ENCODE peak calls at places on chromosomes 1 and 21, in ten cellular contexts. One of them, this sample, is unnamed.

GRCh38 chr1:228646717-228647522 is 88.4 kb upstream of the RHOU start:
- DNase-seq in stimulated activated CD8-positive, alpha-beta memory T cell treated with anti-CD3 and anti-CD28 coated beads, Interleukin-4, amount 100 ng/mL, for 1 hour: no peak
- DNase-seq in nucleus accumbens: peak
- DNase-seq in A549: peak
- DNase-seq in lower lobe of right lung: peak
- DNase-seq in Caco-2: peak
- DNase-seq in T-helper 1 cell: peak
- DNase-seq in upper lobe of right lung: no peak
- DNase-seq in stimulated activated CD4-positive, alpha-beta T cell treated with anti-CD3 and anti-CD28 coated beads, Interleukin-1b, Interleukin-23, amount 100 ng/mL, for 24 hours: no peak
- DNase-seq in A172: no peak
- DNase-seq in this sample: peak

GRCh38 chr1:148388260-148389026 is 94.7 kb downstream of the PPIAL4G start:
- DNase-seq in nucleus accumbens: peak
- DNase-seq in stimulated activated CD8-positive, alpha-beta memory T cell treated with anti-CD3 and anti-CD28 coated beads, Interleukin-4, amount 100 ng/mL, for 1 hour: peak
- DNase-seq in T-helper 1 cell: peak
- DNase-seq in A172: peak
- DNase-seq in lower lobe of right lung: peak
- DNase-seq in upper lobe of right lung: peak
- DNase-seq in A549: peak
- DNase-seq in stimulated activated CD4-positive, alpha-beta T cell treated with anti-CD3 and anti-CD28 coated beads, Interleukin-1b, Interleukin-23, amount 100 ng/mL, for 24 hours: peak
- DNase-seq in Caco-2: peak
- DNase-seq in this sample: peak

GRCh38 chr21:31977816-31978215 is 105.0 kb downstream of the HUNK start:
- DNase-seq in stimulated activated CD8-positive, alpha-beta memory T cell treated with anti-CD3 and anti-CD28 coated beads, Interleukin-4, amount 100 ng/mL, for 1 hour: no peak
- DNase-seq in nucleus accumbens: no peak
- DNase-seq in T-helper 1 cell: no peak
- DNase-seq in A549: no peak
- DNase-seq in lower lobe of right lung: no peak
- DNase-seq in A172: no peak
- DNase-seq in upper lobe of right lung: no peak
- DNase-seq in Caco-2: no peak
- DNase-seq in stimulated activated CD4-positive, alpha-beta T cell treated with anti-CD3 and anti-CD28 coated beads, Interleukin-1b, Interleukin-23, amount 100 ng/mL, for 24 hours: no peak
- DNase-seq in this sample: no peak

GRCh38 chr1:45473302-45473701 is 17.7 kb downstream of the TESK2 start:
- DNase-seq in stimulated activated CD8-positive, alpha-beta memory T cell treated with anti-CD3 and anti-CD28 coated beads, Interleukin-4, amount 100 ng/mL, for 1 hour: no peak
- DNase-seq in Caco-2: no peak
- DNase-seq in lower lobe of right lung: no peak
- DNase-seq in T-helper 1 cell: no peak
- DNase-seq in stimulated activated CD4-positive, alpha-beta T cell treated with anti-CD3 and anti-CD28 coated beads, Interleukin-1b, Interleukin-23, amount 100 ng/mL, for 24 hours: no peak
- DNase-seq in A172: no peak
- DNase-seq in nucleus accumbens: no peak
- DNase-seq in upper lobe of right lung: no peak
- DNase-seq in A549: no peak
- DNase-seq in this sample: no peak

GRCh38 chr1:173862769-173863223 is 5.0 kb downstream of the GAS5 start:
- DNase-seq in upper lobe of right lung: no peak
- DNase-seq in stimulated activated CD8-positive, alpha-beta memory T cell treated with anti-CD3 and anti-CD28 coated beads, Interleukin-4, amount 100 ng/mL, for 1 hour: no peak
- DNase-seq in nucleus accumbens: no peak
- DNase-seq in lower lobe of right lung: no peak
- DNase-seq in Caco-2: no peak
- DNase-seq in T-helper 1 cell: no peak
- DNase-seq in A172: no peak
- DNase-seq in A549: no peak
- DNase-seq in stimulated activated CD4-positive, alpha-beta T cell treated with anti-CD3 and anti-CD28 coated beads, Interleukin-1b, Interleukin-23, amount 100 ng/mL, for 24 hours: no peak
- DNase-seq in this sample: no peak

GRCh38 chr1:244210884-244211558 is 159.9 kb downstream of the ZBTB18 start:
- DNase-seq in lower lobe of right lung: no peak
- DNase-seq in T-helper 1 cell: no peak
- DNase-seq in nucleus accumbens: no peak
- DNase-seq in Caco-2: peak
- DNase-seq in stimulated activated CD8-positive, alpha-beta memory T cell treated with anti-CD3 and anti-CD28 coated beads, Interleukin-4, amount 100 ng/mL, for 1 hour: no peak
- DNase-seq in stimulated activated CD4-positive, alpha-beta T cell treated with anti-CD3 and anti-CD28 coated beads, Interleukin-1b, Interleukin-23, amount 100 ng/mL, for 24 hours: no peak
- DNase-seq in A172: peak
- DNase-seq in A549: no peak
- DNase-seq in upper lobe of right lung: no peak
- DNase-seq in this sample: no peak

GRCh38 chr1:37995773-37996379 is 6.1 kb upstream of the SF3A3 start:
- DNase-seq in nucleus accumbens: peak
- DNase-seq in T-helper 1 cell: no peak
- DNase-seq in stimulated activated CD4-positive, alpha-beta T cell treated with anti-CD3 and anti-CD28 coated beads, Interleukin-1b, Interleukin-23, amount 100 ng/mL, for 24 hours: no peak
- DNase-seq in A549: no peak
- DNase-seq in stimulated activated CD8-positive, alpha-beta memory T cell treated with anti-CD3 and anti-CD28 coated beads, Interleukin-4, amount 100 ng/mL, for 1 hour: no peak
- DNase-seq in upper lobe of right lung: peak
- DNase-seq in lower lobe of right lung: peak
- DNase-seq in A172: no peak
- DNase-seq in Caco-2: no peak
- DNase-seq in this sample: peak

GRCh38 chr1:200342511-200343400 is 67.1 kb downstream of the ZNF281 start:
- DNase-seq in Caco-2: no peak
- DNase-seq in stimulated activated CD4-positive, alpha-beta T cell treated with anti-CD3 and anti-CD28 coated beads, Interleukin-1b, Interleukin-23, amount 100 ng/mL, for 24 hours: no peak
- DNase-seq in A549: no peak
- DNase-seq in A172: no peak
- DNase-seq in stimulated activated CD8-positive, alpha-beta memory T cell treated with anti-CD3 and anti-CD28 coated beads, Interleukin-4, amount 100 ng/mL, for 1 hour: no peak
- DNase-seq in T-helper 1 cell: no peak
- DNase-seq in upper lobe of right lung: no peak
- DNase-seq in nucleus accumbens: no peak
- DNase-seq in lower lobe of right lung: no peak
- DNase-seq in this sample: peak

GRCh38 chr1:44282704-44283426 is 69.6 kb downstream of the DMAP1 start:
- DNase-seq in stimulated activated CD4-positive, alpha-beta T cell treated with anti-CD3 and anti-CD28 coated beads, Interleukin-1b, Interleukin-23, amount 100 ng/mL, for 24 hours: no peak
- DNase-seq in A172: no peak
- DNase-seq in nucleus accumbens: no peak
- DNase-seq in stimulated activated CD8-positive, alpha-beta memory T cell treated with anti-CD3 and anti-CD28 coated beads, Interleukin-4, amount 100 ng/mL, for 1 hour: no peak
- DNase-seq in A549: no peak
- DNase-seq in Caco-2: no peak
- DNase-seq in lower lobe of right lung: no peak
- DNase-seq in upper lobe of right lung: no peak
- DNase-seq in T-helper 1 cell: no peak
- DNase-seq in this sample: no peak

GRCh38 chr1:1088801-1089680 is 14.9 kb upstream of the RNF223 start:
- DNase-seq in stimulated activated CD8-positive, alpha-beta memory T cell treated with anti-CD3 and anti-CD28 coated beads, Interleukin-4, amount 100 ng/mL, for 1 hour: no peak
- DNase-seq in Caco-2: no peak
- DNase-seq in nucleus accumbens: no peak
- DNase-seq in lower lobe of right lung: peak
- DNase-seq in T-helper 1 cell: no peak
- DNase-seq in stimulated activated CD4-positive, alpha-beta T cell treated with anti-CD3 and anti-CD28 coated beads, Interleukin-1b, Interleukin-23, amount 100 ng/mL, for 24 hours: no peak
- DNase-seq in A549: no peak
- DNase-seq in upper lobe of right lung: peak
- DNase-seq in A172: no peak
- DNase-seq in this sample: no peak

GRCh38 chr21:42429856-42430255 is 26.2 kb downstream of the UBASH3A start:
- DNase-seq in A172: no peak
- DNase-seq in Caco-2: peak
- DNase-seq in T-helper 1 cell: no peak
- DNase-seq in stimulated activated CD4-positive, alpha-beta T cell treated with anti-CD3 and anti-CD28 coated beads, Interleukin-1b, Interleukin-23, amount 100 ng/mL, for 24 hours: no peak
- DNase-seq in A549: no peak
- DNase-seq in upper lobe of right lung: no peak
- DNase-seq in lower lobe of right lung: no peak
- DNase-seq in stimulated activated CD8-positive, alpha-beta memory T cell treated with anti-CD3 and anti-CD28 coated beads, Interleukin-4, amount 100 ng/mL, for 1 hour: no peak
- DNase-seq in nucleus accumbens: no peak
- DNase-seq in this sample: no peak

GRCh38 chr1:221724931-221725605 is 16.8 kb downstream of the DUSP10 start:
- DNase-seq in stimulated activated CD4-positive, alpha-beta T cell treated with anti-CD3 and anti-CD28 coated beads, Interleukin-1b, Interleukin-23, amount 100 ng/mL, for 24 hours: no peak
- DNase-seq in Caco-2: no peak
- DNase-seq in upper lobe of right lung: peak
- DNase-seq in A172: peak
- DNase-seq in T-helper 1 cell: no peak
- DNase-seq in stimulated activated CD8-positive, alpha-beta memory T cell treated with anti-CD3 and anti-CD28 coated beads, Interleukin-4, amount 100 ng/mL, for 1 hour: no peak
- DNase-seq in lower lobe of right lung: peak
- DNase-seq in A549: no peak
- DNase-seq in nucleus accumbens: no peak
- DNase-seq in this sample: peak

GRCh38 chr1:4086921-4087320 is 186.8 kb upstream of the C1orf174 start:
- DNase-seq in Caco-2: no peak
- DNase-seq in A549: no peak
- DNase-seq in upper lobe of right lung: no peak
- DNase-seq in nucleus accumbens: no peak
- DNase-seq in stimulated activated CD8-positive, alpha-beta memory T cell treated with anti-CD3 and anti-CD28 coated beads, Interleukin-4, amount 100 ng/mL, for 1 hour: no peak
- DNase-seq in A172: no peak
- DNase-seq in lower lobe of right lung: no peak
- DNase-seq in T-helper 1 cell: no peak
- DNase-seq in stimulated activated CD4-positive, alpha-beta T cell treated with anti-CD3 and anti-CD28 coated beads, Interleukin-1b, Interleukin-23, amount 100 ng/mL, for 24 hours: no peak
- DNase-seq in this sample: peak

GRCh38 chr21:28152729-28153128 is 839.9 kb downstream of the LTN1 start:
- DNase-seq in upper lobe of right lung: no peak
- DNase-seq in lower lobe of right lung: no peak
- DNase-seq in stimulated activated CD4-positive, alpha-beta T cell treated with anti-CD3 and anti-CD28 coated beads, Interleukin-1b, Interleukin-23, amount 100 ng/mL, for 24 hours: no peak
- DNase-seq in stimulated activated CD8-positive, alpha-beta memory T cell treated with anti-CD3 and anti-CD28 coated beads, Interleukin-4, amount 100 ng/mL, for 1 hour: no peak
- DNase-seq in A549: no peak
- DNase-seq in Caco-2: no peak
- DNase-seq in A172: no peak
- DNase-seq in nucleus accumbens: no peak
- DNase-seq in T-helper 1 cell: no peak
- DNase-seq in this sample: no peak

GRCh38 chr1:76257823-76258222 is 183.3 kb downstream of the ST6GALNAC3 start:
- DNase-seq in Caco-2: no peak
- DNase-seq in A172: no peak
- DNase-seq in upper lobe of right lung: no peak
- DNase-seq in A549: no peak
- DNase-seq in stimulated activated CD8-positive, alpha-beta memory T cell treated with anti-CD3 and anti-CD28 coated beads, Interleukin-4, amount 100 ng/mL, for 1 hour: no peak
- DNase-seq in lower lobe of right lung: no peak
- DNase-seq in T-helper 1 cell: no peak
- DNase-seq in stimulated activated CD4-positive, alpha-beta T cell treated with anti-CD3 and anti-CD28 coated beads, Interleukin-1b, Interleukin-23, amount 100 ng/mL, for 24 hours: no peak
- DNase-seq in nucleus accumbens: no peak
- DNase-seq in this sample: no peak

GRCh38 chr1:175152006-175152652 is 40.4 kb downstream of the KIAA0040 start:
- DNase-seq in nucleus accumbens: peak
- DNase-seq in stimulated activated CD4-positive, alpha-beta T cell treated with anti-CD3 and anti-CD28 coated beads, Interleukin-1b, Interleukin-23, amount 100 ng/mL, for 24 hours: peak
- DNase-seq in A172: peak
- DNase-seq in upper lobe of right lung: no peak
- DNase-seq in Caco-2: peak
- DNase-seq in lower lobe of right lung: peak
- DNase-seq in T-helper 1 cell: peak
- DNase-seq in A549: peak
- DNase-seq in stimulated activated CD8-positive, alpha-beta memory T cell treated with anti-CD3 and anti-CD28 coated beads, Interleukin-4, amount 100 ng/mL, for 1 hour: peak
- DNase-seq in this sample: peak

GRCh38 chr1:76871355-76871974 is 4.2 kb downstream of the ST6GALNAC5 start:
- DNase-seq in A172: no peak
- DNase-seq in upper lobe of right lung: no peak
- DNase-seq in stimulated activated CD4-positive, alpha-beta T cell treated with anti-CD3 and anti-CD28 coated beads, Interleukin-1b, Interleukin-23, amount 100 ng/mL, for 24 hours: no peak
- DNase-seq in stimulated activated CD8-positive, alpha-beta memory T cell treated with anti-CD3 and anti-CD28 coated beads, Interleukin-4, amount 100 ng/mL, for 1 hour: no peak
- DNase-seq in A549: no peak
- DNase-seq in T-helper 1 cell: no peak
- DNase-seq in nucleus accumbens: no peak
- DNase-seq in lower lobe of right lung: no peak
- DNase-seq in Caco-2: no peak
- DNase-seq in this sample: no peak

GRCh38 chr1:6743189-6744101 is 41.8 kb upstream of the CAMTA1 start:
- DNase-seq in stimulated activated CD8-positive, alpha-beta memory T cell treated with anti-CD3 and anti-CD28 coated beads, Interleukin-4, amount 100 ng/mL, for 1 hour: no peak
- DNase-seq in Caco-2: no peak
- DNase-seq in stimulated activated CD4-positive, alpha-beta T cell treated with anti-CD3 and anti-CD28 coated beads, Interleukin-1b, Interleukin-23, amount 100 ng/mL, for 24 hours: no peak
- DNase-seq in lower lobe of right lung: peak
- DNase-seq in A549: no peak
- DNase-seq in T-helper 1 cell: no peak
- DNase-seq in upper lobe of right lung: peak
- DNase-seq in A172: peak
- DNase-seq in nucleus accumbens: no peak
- DNase-seq in this sample: peak

GRCh38 chr1:68141079-68141800 is 90.8 kb upstream of the DIRAS3 start:
- DNase-seq in A549: no peak
- DNase-seq in stimulated activated CD4-positive, alpha-beta T cell treated with anti-CD3 and anti-CD28 coated beads, Interleukin-1b, Interleukin-23, amount 100 ng/mL, for 24 hours: no peak
- DNase-seq in lower lobe of right lung: no peak
- DNase-seq in upper lobe of right lung: no peak
- DNase-seq in stimulated activated CD8-positive, alpha-beta memory T cell treated with anti-CD3 and anti-CD28 coated beads, Interleukin-4, amount 100 ng/mL, for 1 hour: no peak
- DNase-seq in nucleus accumbens: no peak
- DNase-seq in T-helper 1 cell: no peak
- DNase-seq in Caco-2: no peak
- DNase-seq in A172: peak
- DNase-seq in this sample: no peak

GRCh38 chr21:44854664-44855446 is 18.6 kb downstream of the PTTG1IP start:
- DNase-seq in Caco-2: no peak
- DNase-seq in nucleus accumbens: no peak
- DNase-seq in lower lobe of right lung: no peak
- DNase-seq in A172: no peak
- DNase-seq in stimulated activated CD4-positive, alpha-beta T cell treated with anti-CD3 and anti-CD28 coated beads, Interleukin-1b, Interleukin-23, amount 100 ng/mL, for 24 hours: no peak
- DNase-seq in A549: no peak
- DNase-seq in T-helper 1 cell: no peak
- DNase-seq in upper lobe of right lung: peak
- DNase-seq in stimulated activated CD8-positive, alpha-beta memory T cell treated with anti-CD3 and anti-CD28 coated beads, Interleukin-4, amount 100 ng/mL, for 1 hour: no peak
- DNase-seq in this sample: no peak